ENCODE peak calls at places on chromosome 17, in eight cellular contexts. U, W, D, G, R, Y, T and X are unnamed samples.

GRCh38 chr17:30235386-30236296 is at the start of gene SLC6A4:
- DNase-seq in U (no peak), W (no peak), D (no peak), G (no peak), R (peak), Y (no peak), T (no peak), X (no peak)

GRCh38 chr17:4147751-4148310 is 4.8 kb downstream of the CYB5D2 start:
- DNase-seq in U (no peak), W (no peak), D (no peak), G (no peak), R (no peak), Y (no peak), T (no peak), X (no peak)

GRCh38 chr17:18105027-18105426 is 3.5 kb upstream of the MYO15A start:
- DNase-seq in U (no peak), W (no peak), D (no peak), G (no peak), R (no peak), Y (no peak), T (no peak), X (no peak)

GRCh38 chr17:6381526-6382135 is 53.3 kb downstream of the AIPL1 start:
- DNase-seq in U (no peak), W (no peak), D (no peak), G (no peak), R (no peak), Y (no peak), T (no peak), X (no peak)

GRCh38 chr17:41284546-41284945 is 9.0 kb downstream of the KRTAP9-7 start:
- DNase-seq in U (no peak), W (no peak), D (no peak), G (no peak), R (no peak), Y (no peak), T (no peak), X (no peak)

GRCh38 chr17:72940511-72940910 is 152.0 kb downstream of the SLC39A11 start:
- DNase-seq in U (no peak), W (no peak), D (no peak), G (no peak), R (no peak), Y (no peak), T (no peak), X (no peak)

GRCh38 chr17:64133546-64134215 is 3.7 kb upstream of the ERN1 start:
- DNase-seq in U (peak), W (peak), D (peak), G (no peak), R (no peak), Y (no peak), T (no peak), X (peak)

GRCh38 chr17:80101946-80102706 is 745 bp downstream of the GAA start:
- DNase-seq in U (no peak), W (no peak), D (no peak), G (no peak), R (peak), Y (peak), T (peak), X (no peak)

GRCh38 chr17:11950771-11951519 is 46.3 kb downstream of the ZNF18 start:
- DNase-seq in U (no peak), W (no peak), D (no peak), G (no peak), R (no peak), Y (no peak), T (no peak), X (no peak)

GRCh38 chr17:34584805-34585416 is 5.5 kb downstream of the TMEM132E start:
- DNase-seq in U (peak), W (no peak), D (peak), G (no peak), R (peak), Y (no peak), T (no peak), X (no peak)

GRCh38 chr17:43018932-43019331 is 3.3 kb downstream of the VAT1 start:
- DNase-seq in U (no peak), W (no peak), D (no peak), G (no peak), R (no peak), Y (no peak), T (no peak), X (no peak)

GRCh38 chr17:73340093-73340596 is 28.3 kb upstream of the CDC42EP4 start:
- DNase-seq in U (no peak), W (no peak), D (peak), G (no peak), R (peak), Y (no peak), T (no peak), X (no peak)

GRCh38 chr17:4580291-4580690 is 4.0 kb upstream of the SMTNL2 start:
- DNase-seq in U (no peak), W (no peak), D (no peak), G (no peak), R (peak), Y (no peak), T (no peak), X (no peak)

GRCh38 chr17:29929544-29930398 is at the start of gene SSH2:
- DNase-seq in U (peak), W (peak), D (peak), G (peak), R (peak), Y (peak), T (peak), X (peak)

GRCh38 chr17:57999496-58000017 is 7.5 kb downstream of the SRSF1 start:
- DNase-seq in U (no peak), W (peak), D (peak), G (no peak), R (no peak), Y (no peak), T (no peak), X (no peak)

GRCh38 chr17:82244413-82245140 is 15.7 kb downstream of the SLC16A3 start:
- DNase-seq in U (peak), W (no peak), D (no peak), G (no peak), R (no peak), Y (no peak), T (no peak), X (no peak)

GRCh38 chr17:82267575-82268379 is 5.7 kb downstream of the CSNK1D start:
- DNase-seq in U (peak), W (no peak), D (peak), G (no peak), R (peak), Y (peak), T (no peak), X (no peak)

GRCh38 chr17:71900830-71901229 is 220.0 kb upstream of the SOX9 start:
- DNase-seq in U (no peak), W (no peak), D (no peak), G (no peak), R (no peak), Y (no peak), T (no peak), X (no peak)

GRCh38 chr17:16474012-16474725 is 17.8 kb downstream of the LRRC75A start:
- DNase-seq in U (no peak), W (no peak), D (no peak), G (no peak), R (no peak), Y (no peak), T (no peak), X (no peak)

GRCh38 chr17:7856840-7857723 is at the start of gene NAA38:
- DNase-seq in U (peak), W (peak), D (peak), G (peak), R (peak), Y (peak), T (peak), X (peak)

GRCh38 chr17:64357191-64357981 is 33.3 kb downstream of the PECAM1 start:
- DNase-seq in U (no peak), W (no peak), D (no peak), G (no peak), R (peak), Y (peak), T (no peak), X (no peak)

GRCh38 chr17:20263595-20263994 is 203.7 kb downstream of the LGALS9B start:
- DNase-seq in U (no peak), W (no peak), D (peak), G (no peak), R (no peak), Y (no peak), T (no peak), X (no peak)

GRCh38 chr17:633133-633532 is 81.5 kb downstream of the VPS53 start:
- DNase-seq in U (no peak), W (no peak), D (no peak), G (no peak), R (no peak), Y (no peak), T (no peak), X (no peak)

GRCh38 chr17:1785925-1786324 is 24.1 kb downstream of the SERPINF1 start:
- DNase-seq in U (no peak), W (no peak), D (no peak), G (no peak), R (peak), Y (no peak), T (no peak), X (no peak)

GRCh38 chr17:78736526-78737079 is 45.5 kb downstream of the CYTH1 start:
- DNase-seq in U (peak), W (peak), D (peak), G (no peak), R (peak), Y (no peak), T (peak), X (no peak)

GRCh38 chr17:45411348-45412105 is 21.1 kb downstream of the ARHGAP27 start:
- DNase-seq in U (no peak), W (no peak), D (no peak), G (no peak), R (no peak), Y (no peak), T (no peak), X (no peak)

GRCh38 chr17:75350706-75351105 is 54.8 kb downstream of the GRB2 start:
- DNase-seq in U (no peak), W (no peak), D (no peak), G (no peak), R (no peak), Y (no peak), T (no peak), X (no peak)

GRCh38 chr17:52297230-52298010 is 138.9 kb upstream of the CA10 start:
- DNase-seq in U (peak), W (no peak), D (no peak), G (no peak), R (no peak), Y (no peak), T (no peak), X (no peak)

GRCh38 chr17:2062571-2063183 is 7.8 kb downstream of the HIC1 start:
- DNase-seq in U (no peak), W (no peak), D (no peak), G (no peak), R (peak), Y (no peak), T (no peak), X (no peak)

GRCh38 chr17:334974-335481 is 17.6 kb downstream of the RPH3AL start:
- DNase-seq in U (no peak), W (no peak), D (no peak), G (no peak), R (peak), Y (peak), T (no peak), X (no peak)

GRCh38 chr17:72661093-72661944 is 431.2 kb downstream of the SLC39A11 start:
- DNase-seq in U (peak), W (no peak), D (no peak), G (no peak), R (peak), Y (no peak), T (no peak), X (peak)